ENCODE peak calls at places on chromosome 19, in six cellular contexts. P, E, H, K, I and J are unnamed samples.

GRCh38 chr19:43683905-43684304 is 13.9 kb upstream of the PLAUR start:
- DNase-seq in P (no peak), E (no peak), H (no peak), K (no peak), I (no peak), J (no peak)

GRCh38 chr19:48169585-48169973 is 565 bp downstream of the LIG1 start:
- DNase-seq in P (peak), E (peak), H (peak), K (peak), I (peak), J (peak)

GRCh38 chr19:50162988-50163387 is at the start of gene IZUMO2:
- DNase-seq in P (no peak), E (no peak), H (no peak), K (no peak), I (no peak), J (no peak)

GRCh38 chr19:38361633-38362075 is 12.7 kb upstream of the PSMD8 start:
- DNase-seq in P (peak), E (peak), H (peak), K (peak), I (peak), J (peak)

GRCh38 chr19:17234911-17235617 is 9.0 kb downstream of the OCEL1 start:
- DNase-seq in P (no peak), E (peak), H (peak), K (no peak), I (peak), J (peak)

GRCh38 chr19:28534740-28535351 is 678.1 kb downstream of the UQCRFS1 start:
- DNase-seq in P (no peak), E (no peak), H (no peak), K (no peak), I (no peak), J (no peak)

GRCh38 chr19:39474139-39474620 is 6.5 kb upstream of the TIMM50 start:
- DNase-seq in P (no peak), E (peak), H (peak), K (peak), I (peak), J (peak)

GRCh38 chr19:11375143-11375948 is 880 bp downstream of the SWSAP1 start:
- DNase-seq in P (no peak), E (peak), H (peak), K (peak), I (peak), J (no peak)

GRCh38 chr19:491146-491741 is 5.0 kb upstream of the MADCAM1 start:
- DNase-seq in P (no peak), E (no peak), H (no peak), K (peak), I (peak), J (peak)

GRCh38 chr19:42121036-42121621 is 11.1 kb downstream of the POU2F2 start:
- DNase-seq in P (no peak), E (no peak), H (no peak), K (no peak), I (no peak), J (no peak)

GRCh38 chr19:33749619-33750175 is 47.0 kb upstream of the KCTD15 start:
- DNase-seq in P (no peak), E (no peak), H (no peak), K (no peak), I (no peak), J (no peak)

GRCh38 chr19:41934849-41935374 is 6.7 kb upstream of the ERFL start:
- DNase-seq in P (peak), E (peak), H (peak), K (peak), I (peak), J (peak)

GRCh38 chr19:45716314-45717130 is 14.2 kb downstream of the FBXO46 start:
- DNase-seq in P (no peak), E (peak), H (no peak), K (no peak), I (no peak), J (peak)

GRCh38 chr19:11191273-11191755 is 6.0 kb downstream of the KANK2 start:
- DNase-seq in P (no peak), E (no peak), H (peak), K (no peak), I (peak), J (peak)

GRCh38 chr19:13600091-13600490 is 93.8 kb upstream of the CACNA1A start:
- DNase-seq in P (no peak), E (no peak), H (no peak), K (no peak), I (no peak), J (no peak)
- H3K27ac ChIP-seq in P (no peak), E (no peak), H (no peak), K (no peak), I (no peak), J (no peak)

DNA sequence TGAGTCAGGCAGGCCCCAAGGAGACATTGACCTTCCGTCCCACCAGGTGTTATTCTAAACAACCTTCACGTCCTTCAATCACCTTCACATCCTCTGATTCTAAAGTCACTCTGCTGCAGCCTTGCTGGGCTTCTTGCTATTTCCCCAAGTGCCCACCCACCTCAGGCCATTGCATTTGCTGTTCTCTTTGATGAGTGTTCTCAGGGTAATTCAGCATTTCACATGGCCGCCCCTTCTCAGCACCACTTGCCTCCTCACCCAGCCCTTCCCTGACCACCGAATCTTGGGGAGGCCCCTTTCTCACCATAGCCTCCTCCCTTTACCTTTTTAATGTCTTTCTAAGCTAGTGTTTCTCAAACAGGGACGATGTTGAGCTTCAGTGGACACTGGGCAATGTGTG is 4.6 kb downstream of the ZNF805 start:
- DNase-seq in P (no peak), E (no peak), H (no peak), K (no peak), I (no peak), J (no peak)
- H3K27ac ChIP-seq in P (no peak), E (no peak), H (no peak), K (no peak), I (no peak), J (no peak)

GRCh38 chr19:35000338-35000646 is 169 bp downstream of the GRAMD1A start:
- DNase-seq in P (no peak), E (no peak), H (no peak), K (no peak), I (no peak), J (no peak)

GRCh38 chr19:34996978-34997640 is 3.0 kb upstream of the GRAMD1A start:
- DNase-seq in P (no peak), E (no peak), H (no peak), K (no peak), I (no peak), J (no peak)

GRCh38 chr19:34999498-35000337 is at the start of gene GRAMD1A:
- DNase-seq in P (peak), E (peak), H (peak), K (peak), I (peak), J (peak)

GRCh38 chr19:35000647-35001501 is 751 bp downstream of the GRAMD1A start:
- DNase-seq in P (no peak), E (peak), H (no peak), K (peak), I (no peak), J (peak)

GRCh38 chr19:34998777-34999497 is 1.2 kb upstream of the GRAMD1A start:
- DNase-seq in P (no peak), E (no peak), H (peak), K (no peak), I (no peak), J (no peak)
- H3K27ac ChIP-seq in P (peak), E (peak), H (peak), K (peak), I (peak), J (no peak)

GRCh38 chr19:7850975-7851622 is 21.1 kb downstream of the EVI5L start:
- DNase-seq in P (no peak), E (no peak), H (no peak), K (no peak), I (no peak), J (no peak)

GRCh38 chr19:7847664-7848063 is 17.6 kb downstream of the EVI5L start:
- DNase-seq in P (no peak), E (no peak), H (peak), K (no peak), I (no peak), J (no peak)

GRCh38 chr19:7849631-7850428 is 19.8 kb downstream of the EVI5L start:
- DNase-seq in P (no peak), E (no peak), H (no peak), K (no peak), I (no peak), J (no peak)

GRCh38 chr19:7850429-7850819 is 20.4 kb downstream of the EVI5L start:
- DNase-seq in P (no peak), E (no peak), H (no peak), K (no peak), I (no peak), J (peak)

GRCh38 chr19:7848779-7849457 is 18.9 kb downstream of the EVI5L start:
- DNase-seq in P (no peak), E (no peak), H (peak), K (no peak), I (no peak), J (no peak)
- H3K27ac ChIP-seq in P (no peak), E (no peak), H (no peak), K (no peak), I (no peak), J (no peak)

DNA sequence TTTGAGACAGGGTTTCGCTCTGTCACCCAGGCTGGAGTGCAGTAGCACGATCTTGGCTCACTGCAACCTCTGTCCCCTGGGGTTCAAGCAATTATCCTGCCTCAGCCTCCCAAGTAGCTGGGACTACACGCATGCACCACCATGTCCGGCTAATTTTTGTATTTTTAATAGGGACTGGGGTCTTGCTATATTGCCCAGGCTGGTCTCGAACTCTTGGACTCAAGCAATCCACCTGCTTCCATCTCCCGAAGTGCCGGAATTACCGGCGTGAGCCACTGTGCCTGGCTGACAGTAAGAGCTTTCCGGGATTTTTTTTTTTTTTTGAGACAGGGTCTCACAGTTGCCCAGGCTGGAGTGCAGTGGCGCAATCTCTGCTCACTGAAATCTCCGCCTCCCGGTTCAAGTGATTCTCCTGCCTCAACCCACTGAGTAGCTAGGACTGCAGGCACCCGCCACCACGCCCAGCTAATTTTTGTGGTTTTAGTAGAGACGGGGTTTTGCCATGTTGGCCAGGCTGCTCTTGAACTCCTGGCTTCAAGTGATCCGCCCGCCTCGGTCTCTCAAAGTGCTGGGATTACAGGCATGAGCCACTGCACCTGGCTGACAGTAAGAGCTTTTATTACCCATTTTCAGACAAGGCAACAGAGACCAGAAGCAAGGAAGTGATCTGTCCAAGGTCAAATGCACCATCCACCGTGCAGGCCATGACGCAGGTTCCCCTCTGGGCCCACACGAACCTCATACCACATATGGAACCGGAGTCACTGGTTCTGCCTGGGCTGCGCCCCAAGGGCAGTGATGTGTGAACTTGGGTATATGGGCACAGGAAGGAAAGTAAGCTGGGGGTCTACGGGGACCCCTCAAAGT is 21.0 kb downstream of the RFX1 start:
- DNase-seq in P (no peak), E (peak), H (no peak), K (no peak), I (no peak), J (no peak)
- H3K27ac ChIP-seq in P (no peak), E (no peak), H (peak), K (peak), I (no peak), J (no peak)

GRCh38 chr19:6970021-6970420 is 51.2 kb downstream of the MBD3L2B start:
- DNase-seq in P (no peak), E (no peak), H (no peak), K (no peak), I (no peak), J (no peak)
- H3K27ac ChIP-seq in P (no peak), E (no peak), H (no peak), K (no peak), I (no peak), J (no peak)

GRCh38 chr19:4052114-4052992 is 14.3 kb downstream of the ZBTB7A start:
- DNase-seq in P (no peak), E (no peak), H (peak), K (no peak), I (peak), J (no peak)

GRCh38 chr19:4055209-4055552 is 11.5 kb downstream of the ZBTB7A start:
- DNase-seq in P (no peak), E (no peak), H (peak), K (no peak), I (no peak), J (no peak)

GRCh38 chr19:4053423-4054324 is 13.0 kb downstream of the ZBTB7A start:
- DNase-seq in P (no peak), E (no peak), H (peak), K (no peak), I (no peak), J (no peak)

GRCh38 chr19:4052993-4053422 is 13.7 kb downstream of the ZBTB7A start:
- DNase-seq in P (no peak), E (no peak), H (peak), K (no peak), I (no peak), J (no peak)

GRCh38 chr19:4054471-4055208 is 12.1 kb downstream of the ZBTB7A start:
- DNase-seq in P (no peak), E (no peak), H (peak), K (no peak), I (no peak), J (no peak)
- H3K27ac ChIP-seq in P (no peak), E (peak), H (no peak), K (no peak), I (no peak), J (no peak)

GRCh38 chr19:53865523-53865917 is 2.2 kb upstream of the MYADM start:
- DNase-seq in P (no peak), E (no peak), H (no peak), K (no peak), I (no peak), J (no peak)
- H3K27ac ChIP-seq in P (peak), E (peak), H (peak), K (peak), I (no peak), J (peak)

GRCh38 chr19:12837225-12837624 is 1.1 kb upstream of the MAST1 start:
- DNase-seq in P (no peak), E (no peak), H (no peak), K (no peak), I (no peak), J (no peak)

GRCh38 chr19:12840091-12841079 is 2.1 kb downstream of the MAST1 start:
- DNase-seq in P (peak), E (no peak), H (no peak), K (no peak), I (peak), J (peak)

GRCh38 chr19:12836529-12836863 is 1.8 kb upstream of the MAST1 start:
- DNase-seq in P (no peak), E (no peak), H (no peak), K (no peak), I (no peak), J (no peak)

GRCh38 chr19:12838893-12839656 is 760 bp downstream of the MAST1 start:
- DNase-seq in P (no peak), E (no peak), H (no peak), K (no peak), I (no peak), J (no peak)

GRCh38 chr19:12838182-12838890 is at the start of gene MAST1:
- DNase-seq in P (no peak), E (no peak), H (no peak), K (no peak), I (no peak), J (no peak)
- H3K27ac ChIP-seq in P (peak), E (no peak), H (no peak), K (no peak), I (no peak), J (no peak)